ENCODE peak calls at places on chromosomes 5 and 9, in eight cellular contexts. One of them, this sample, is unnamed.

GRCh38 chr9:111016046-111017026 is 21.9 kb downstream of the LPAR1 start:
- DNase-seq in omental fat pad: no peak
- DNase-seq in spleen: no peak
- DNase-seq in left ventricle myocardium inferior: no peak
- DNase-seq in glutamatergic neuron: no peak
- DNase-seq in CD8-positive, alpha-beta T cell: no peak
- DNase-seq in AG09319: no peak
- DNase-seq in CD4-positive, alpha-beta T cell: no peak
- DNase-seq in this sample: no peak

GRCh38 chr9:130847306-130848217 is 12.5 kb downstream of the ABL1 start:
- DNase-seq in omental fat pad: peak
- DNase-seq in spleen: no peak
- DNase-seq in left ventricle myocardium inferior: peak
- DNase-seq in glutamatergic neuron: no peak
- DNase-seq in CD8-positive, alpha-beta T cell: no peak
- DNase-seq in AG09319: peak
- DNase-seq in CD4-positive, alpha-beta T cell: no peak
- DNase-seq in this sample: no peak

GRCh38 chr9:121309833-121310425 is 42.0 kb downstream of the GSN start:
- DNase-seq in omental fat pad: no peak
- DNase-seq in spleen: no peak
- DNase-seq in left ventricle myocardium inferior: no peak
- DNase-seq in glutamatergic neuron: no peak
- DNase-seq in CD8-positive, alpha-beta T cell: no peak
- DNase-seq in AG09319: no peak
- DNase-seq in CD4-positive, alpha-beta T cell: no peak
- DNase-seq in this sample: no peak

GRCh38 chr5:33310471-33310870 is 130.3 kb upstream of the TARS1 start:
- DNase-seq in omental fat pad: no peak
- DNase-seq in spleen: no peak
- DNase-seq in left ventricle myocardium inferior: no peak
- DNase-seq in glutamatergic neuron: no peak
- DNase-seq in CD8-positive, alpha-beta T cell: no peak
- DNase-seq in AG09319: no peak
- DNase-seq in CD4-positive, alpha-beta T cell: no peak
- DNase-seq in this sample: no peak

GRCh38 chr5:173715607-173716006 is 99.2 kb upstream of the BOD1 start:
- DNase-seq in omental fat pad: no peak
- DNase-seq in spleen: no peak
- DNase-seq in left ventricle myocardium inferior: no peak
- DNase-seq in glutamatergic neuron: no peak
- DNase-seq in CD8-positive, alpha-beta T cell: no peak
- DNase-seq in AG09319: no peak
- DNase-seq in CD4-positive, alpha-beta T cell: no peak
- DNase-seq in this sample: no peak

GRCh38 chr9:108278341-108278740 is 577.4 kb downstream of the ACTL7B start:
- DNase-seq in omental fat pad: no peak
- DNase-seq in spleen: no peak
- DNase-seq in left ventricle myocardium inferior: no peak
- DNase-seq in glutamatergic neuron: no peak
- DNase-seq in CD8-positive, alpha-beta T cell: no peak
- DNase-seq in AG09319: no peak
- DNase-seq in CD4-positive, alpha-beta T cell: no peak
- DNase-seq in this sample: no peak

GRCh38 chr5:92518318-92518913 is 1062.6 kb downstream of the NR2F1-AS1 start:
- DNase-seq in omental fat pad: no peak
- DNase-seq in spleen: no peak
- DNase-seq in left ventricle myocardium inferior: no peak
- DNase-seq in glutamatergic neuron: no peak
- DNase-seq in CD8-positive, alpha-beta T cell: no peak
- DNase-seq in AG09319: no peak
- DNase-seq in CD4-positive, alpha-beta T cell: no peak
- DNase-seq in this sample: no peak

GRCh38 chr5:140240987-140241706 is 61.8 kb downstream of the PFDN1 start:
- DNase-seq in omental fat pad: peak
- DNase-seq in spleen: no peak
- DNase-seq in left ventricle myocardium inferior: peak
- DNase-seq in glutamatergic neuron: peak
- DNase-seq in CD8-positive, alpha-beta T cell: no peak
- DNase-seq in AG09319: peak
- DNase-seq in CD4-positive, alpha-beta T cell: no peak
- DNase-seq in this sample: no peak

GRCh38 chr9:124439086-124439485 is 11.2 kb upstream of the ADGRD2 start:
- DNase-seq in omental fat pad: no peak
- DNase-seq in spleen: peak
- DNase-seq in left ventricle myocardium inferior: no peak
- DNase-seq in glutamatergic neuron: no peak
- DNase-seq in CD8-positive, alpha-beta T cell: no peak
- DNase-seq in AG09319: no peak
- DNase-seq in CD4-positive, alpha-beta T cell: no peak
- DNase-seq in this sample: no peak

GRCh38 chr5:176793343-176793699 is 17.0 kb upstream of the UNC5A start:
- DNase-seq in omental fat pad: no peak
- DNase-seq in spleen: no peak
- DNase-seq in left ventricle myocardium inferior: no peak
- DNase-seq in glutamatergic neuron: no peak
- DNase-seq in CD8-positive, alpha-beta T cell: no peak
- DNase-seq in AG09319: no peak
- DNase-seq in CD4-positive, alpha-beta T cell: no peak
- DNase-seq in this sample: no peak

DNA sequence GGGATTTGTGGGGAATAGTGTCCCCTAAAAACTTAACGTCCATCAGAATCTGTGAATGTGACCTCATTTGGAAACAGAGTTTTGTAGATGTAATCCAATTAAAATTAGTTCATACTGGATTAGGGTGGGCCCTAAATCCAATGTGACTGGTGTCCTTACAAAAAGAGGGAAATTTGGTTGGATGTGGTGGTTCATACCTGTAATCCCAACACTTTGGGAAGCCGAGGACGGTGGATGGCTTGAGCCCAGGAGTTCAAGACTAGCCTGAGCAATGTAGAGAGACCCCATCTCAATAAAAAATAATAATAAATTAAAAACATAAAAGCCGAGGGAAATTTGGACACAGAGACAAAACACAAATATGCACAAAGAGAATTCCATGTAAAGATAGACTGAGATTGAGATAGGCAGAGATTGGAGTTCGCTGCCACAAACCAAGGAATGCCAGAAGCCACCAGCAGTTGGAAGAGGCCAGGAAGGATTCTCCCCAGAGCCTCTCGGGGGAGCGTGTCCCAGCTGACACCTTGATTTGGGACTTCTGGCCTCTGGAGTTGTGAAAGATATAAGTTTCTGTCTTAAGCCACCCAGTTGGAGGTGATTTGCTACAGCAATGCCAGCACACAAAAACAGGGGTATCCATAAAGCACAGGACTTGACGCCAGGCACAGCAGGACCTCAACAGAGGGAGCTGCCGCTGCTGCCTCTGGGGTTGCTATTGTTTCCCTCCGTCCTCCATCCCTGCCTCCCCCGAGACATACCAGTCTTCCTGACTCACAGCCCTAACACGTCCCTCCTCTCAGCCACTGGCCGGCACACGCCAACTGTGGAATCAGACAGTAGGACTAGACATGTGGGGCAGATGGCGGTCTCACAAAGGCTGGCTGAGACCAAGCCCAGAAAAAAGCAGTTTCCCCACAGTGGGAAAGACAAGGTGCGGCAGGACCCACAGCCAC is 73.8 kb upstream of the IL17B start:
- DNase-seq in omental fat pad: no peak
- DNase-seq in spleen: no peak
- DNase-seq in left ventricle myocardium inferior: peak
- DNase-seq in glutamatergic neuron: no peak
- DNase-seq in CD8-positive, alpha-beta T cell: no peak
- DNase-seq in AG09319: no peak
- DNase-seq in CD4-positive, alpha-beta T cell: no peak
- DNase-seq in this sample: no peak
- TF ChIP-seq CTCF in omental fat pad: no peak
- TF ChIP-seq CTCF in spleen: no peak
- TF ChIP-seq CTCF in left ventricle myocardium inferior: no peak
- TF ChIP-seq CTCF in glutamatergic neuron: no peak
- TF ChIP-seq CTCF in CD8-positive, alpha-beta T cell: no peak
- TF ChIP-seq CTCF in AG09319: peak
- TF ChIP-seq CTCF in CD4-positive, alpha-beta T cell: no peak
- TF ChIP-seq CTCF in this sample: no peak

GRCh38 chr9:97895695-97896332 is 26.5 kb downstream of the TRMO start:
- DNase-seq in omental fat pad: no peak
- DNase-seq in spleen: no peak
- DNase-seq in left ventricle myocardium inferior: no peak
- DNase-seq in glutamatergic neuron: no peak
- DNase-seq in CD8-positive, alpha-beta T cell: no peak
- DNase-seq in AG09319: no peak
- DNase-seq in CD4-positive, alpha-beta T cell: no peak
- DNase-seq in this sample: no peak
- TF ChIP-seq CTCF in omental fat pad: no peak
- TF ChIP-seq CTCF in spleen: no peak
- TF ChIP-seq CTCF in left ventricle myocardium inferior: no peak
- TF ChIP-seq CTCF in glutamatergic neuron: no peak
- TF ChIP-seq CTCF in CD8-positive, alpha-beta T cell: no peak
- TF ChIP-seq CTCF in AG09319: no peak
- TF ChIP-seq CTCF in CD4-positive, alpha-beta T cell: peak
- TF ChIP-seq CTCF in this sample: no peak

GRCh38 chr9:75087279-75087823 is 604 bp downstream of the NMRK1 start:
- DNase-seq in omental fat pad: no peak
- DNase-seq in spleen: no peak
- DNase-seq in left ventricle myocardium inferior: no peak
- DNase-seq in glutamatergic neuron: peak
- DNase-seq in CD8-positive, alpha-beta T cell: peak
- DNase-seq in AG09319: peak
- DNase-seq in CD4-positive, alpha-beta T cell: peak
- DNase-seq in this sample: peak

GRCh38 chr9:75090579-75090978 is 2.3 kb downstream of the OSTF1 start:
- DNase-seq in omental fat pad: no peak
- DNase-seq in spleen: no peak
- DNase-seq in left ventricle myocardium inferior: no peak
- DNase-seq in glutamatergic neuron: no peak
- DNase-seq in CD8-positive, alpha-beta T cell: no peak
- DNase-seq in AG09319: no peak
- DNase-seq in CD4-positive, alpha-beta T cell: no peak
- DNase-seq in this sample: no peak

GRCh38 chr9:75089369-75089766 is 1.1 kb downstream of the OSTF1 start:
- DNase-seq in omental fat pad: no peak
- DNase-seq in spleen: no peak
- DNase-seq in left ventricle myocardium inferior: no peak
- DNase-seq in glutamatergic neuron: no peak
- DNase-seq in CD8-positive, alpha-beta T cell: no peak
- DNase-seq in AG09319: no peak
- DNase-seq in CD4-positive, alpha-beta T cell: no peak
- DNase-seq in this sample: no peak

GRCh38 chr9:75087824-75088645 is at the start of the genes NMRK1 and OSTF1:
- DNase-seq in omental fat pad: peak
- DNase-seq in spleen: peak
- DNase-seq in left ventricle myocardium inferior: peak
- DNase-seq in glutamatergic neuron: peak
- DNase-seq in CD8-positive, alpha-beta T cell: peak
- DNase-seq in AG09319: peak
- DNase-seq in CD4-positive, alpha-beta T cell: peak
- DNase-seq in this sample: peak

DNA sequence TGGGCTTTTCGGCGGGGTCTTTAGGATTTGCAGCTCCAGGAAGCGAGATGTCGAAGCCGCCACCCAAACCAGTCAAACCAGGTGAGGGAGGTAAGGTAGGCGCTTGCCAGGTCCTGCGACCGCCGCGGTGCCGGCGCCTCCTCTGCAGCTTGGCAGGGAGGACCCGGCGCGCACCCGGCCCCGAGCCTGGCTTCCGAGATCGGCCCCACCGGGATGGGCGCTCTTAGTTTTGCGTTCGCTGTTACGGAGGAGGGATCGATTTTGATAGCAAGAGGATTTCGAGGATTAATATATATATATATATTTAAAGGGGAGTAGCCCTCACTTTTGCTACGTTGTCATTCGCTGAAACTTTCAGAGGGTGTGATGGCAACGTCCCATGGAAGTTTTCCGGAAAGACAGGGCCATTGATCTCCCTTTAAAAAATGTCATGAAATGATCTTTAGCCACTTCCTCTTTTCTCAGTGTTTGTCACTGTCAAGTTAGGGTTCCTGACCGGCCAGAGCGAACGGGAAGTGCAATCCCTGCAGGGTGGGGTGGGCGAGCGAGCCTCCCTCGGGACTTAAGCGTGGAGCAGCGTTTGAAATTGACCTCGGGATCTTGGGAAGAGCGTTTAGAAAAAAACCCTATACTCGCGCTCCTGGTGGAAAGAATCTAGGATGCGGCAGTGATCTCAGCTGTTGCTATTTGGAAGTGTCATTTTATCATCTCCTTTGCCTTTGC is 493 bp downstream of the OSTF1 start:
- DNase-seq in omental fat pad: no peak
- DNase-seq in spleen: peak
- DNase-seq in left ventricle myocardium inferior: peak
- DNase-seq in glutamatergic neuron: peak
- DNase-seq in CD8-positive, alpha-beta T cell: no peak
- DNase-seq in AG09319: no peak
- DNase-seq in CD4-positive, alpha-beta T cell: no peak
- DNase-seq in this sample: no peak
- TF ChIP-seq CTCF in omental fat pad: no peak
- TF ChIP-seq CTCF in spleen: peak
- TF ChIP-seq CTCF in left ventricle myocardium inferior: peak
- TF ChIP-seq CTCF in glutamatergic neuron: no peak
- TF ChIP-seq CTCF in CD8-positive, alpha-beta T cell: no peak
- TF ChIP-seq CTCF in AG09319: peak
- TF ChIP-seq CTCF in CD4-positive, alpha-beta T cell: no peak
- TF ChIP-seq CTCF in this sample: peak

GRCh38 chr5:75668988-75669760 is 48.1 kb downstream of the POC5 start:
- DNase-seq in omental fat pad: no peak
- DNase-seq in spleen: peak
- DNase-seq in left ventricle myocardium inferior: no peak
- DNase-seq in glutamatergic neuron: no peak
- DNase-seq in CD8-positive, alpha-beta T cell: no peak
- DNase-seq in AG09319: no peak
- DNase-seq in CD4-positive, alpha-beta T cell: peak
- DNase-seq in this sample: no peak

GRCh38 chr5:75667586-75667985 is 49.7 kb downstream of the POC5 start:
- DNase-seq in omental fat pad: no peak
- DNase-seq in spleen: no peak
- DNase-seq in left ventricle myocardium inferior: no peak
- DNase-seq in glutamatergic neuron: no peak
- DNase-seq in CD8-positive, alpha-beta T cell: no peak
- DNase-seq in AG09319: no peak
- DNase-seq in CD4-positive, alpha-beta T cell: no peak
- DNase-seq in this sample: no peak

GRCh38 chr5:75668348-75668895 is 48.8 kb downstream of the POC5 start:
- DNase-seq in omental fat pad: no peak
- DNase-seq in spleen: no peak
- DNase-seq in left ventricle myocardium inferior: no peak
- DNase-seq in glutamatergic neuron: no peak
- DNase-seq in CD8-positive, alpha-beta T cell: no peak
- DNase-seq in AG09319: no peak
- DNase-seq in CD4-positive, alpha-beta T cell: no peak
- DNase-seq in this sample: no peak

GRCh38 chr5:75664933-75665332 is 52.3 kb downstream of the POC5 start:
- DNase-seq in omental fat pad: no peak
- DNase-seq in spleen: no peak
- DNase-seq in left ventricle myocardium inferior: no peak
- DNase-seq in glutamatergic neuron: no peak
- DNase-seq in CD8-positive, alpha-beta T cell: no peak
- DNase-seq in AG09319: no peak
- DNase-seq in CD4-positive, alpha-beta T cell: no peak
- DNase-seq in this sample: no peak

DNA sequence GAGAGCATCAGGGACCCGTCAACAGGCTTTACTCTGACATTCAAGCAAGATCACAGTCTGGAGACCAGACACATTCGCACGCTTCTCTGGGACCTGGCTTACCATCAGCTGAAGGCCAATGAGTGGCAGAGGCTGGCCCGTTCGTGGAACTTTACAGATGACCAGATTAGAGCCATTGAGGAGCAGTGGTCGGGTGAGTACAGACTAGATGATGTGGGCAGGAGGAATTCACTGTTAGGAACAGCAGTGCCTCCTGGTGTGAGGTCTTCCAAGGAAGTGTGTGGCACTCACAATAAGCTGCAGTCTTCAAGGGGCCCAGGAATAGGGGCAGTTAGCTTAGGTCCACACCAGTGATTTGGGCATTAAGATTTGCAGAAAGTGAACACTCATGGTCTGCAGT is 50.4 kb downstream of the POC5 start:
- DNase-seq in omental fat pad: no peak
- DNase-seq in spleen: no peak
- DNase-seq in left ventricle myocardium inferior: no peak
- DNase-seq in glutamatergic neuron: no peak
- DNase-seq in CD8-positive, alpha-beta T cell: no peak
- DNase-seq in AG09319: no peak
- DNase-seq in CD4-positive, alpha-beta T cell: no peak
- DNase-seq in this sample: no peak
- TF ChIP-seq CTCF in omental fat pad: no peak
- TF ChIP-seq CTCF in spleen: no peak
- TF ChIP-seq CTCF in left ventricle myocardium inferior: no peak
- TF ChIP-seq CTCF in glutamatergic neuron: no peak
- TF ChIP-seq CTCF in CD8-positive, alpha-beta T cell: no peak
- TF ChIP-seq CTCF in AG09319: no peak
- TF ChIP-seq CTCF in CD4-positive, alpha-beta T cell: no peak
- TF ChIP-seq CTCF in this sample: no peak